ENCODE peak calls at places on chromosomes 12 and 14, in five cellular contexts. K is dermis blood vessel endothelial cell, Q is T follicular helper cell, L is Peyer's patch, P is activated T-helper 1 cell treated with Interleukin-2 at 50 U/mL for 16 hours. H is an unnamed sample.

GRCh38 chr14:80491131-80491530 is 279.8 kb upstream of the DIO2 start:
- DNase-seq in K (peak; percentile 27), Q (no peak), L (peak; percentile 63), P (no peak), H (no peak)

GRCh38 chr12:72282721-72283120 is 10.6 kb downstream of the TRHDE start:
- DNase-seq in K (no peak), Q (no peak), L (no peak), P (no peak), H (no peak)

GRCh38 chr14:102931580-102932285 is 9.3 kb downstream of the AMN start:
- DNase-seq in K (no peak), Q (no peak), L (no peak), P (no peak), H (no peak)

GRCh38 chr12:62192486-62193250 is 67.5 kb upstream of the USP15 start:
- DNase-seq in K (peak; percentile 85), Q (peak; percentile 27), L (peak; percentile 50), P (no peak), H (peak; percentile 43)

GRCh38 chr14:56147980-56148901 is 30.0 kb downstream of the PELI2 start:
- DNase-seq in K (no peak), Q (no peak), L (no peak), P (no peak), H (no peak)

GRCh38 chr14:97532052-97532451 is 734.9 kb downstream of the VRK1 start:
- DNase-seq in K (no peak), Q (no peak), L (no peak), P (no peak), H (no peak)

GRCh38 chr14:68552597-68552996 is 240.3 kb downstream of the ZFP36L1 start:
- DNase-seq in K (peak; percentile 83), Q (no peak), L (peak; percentile 58), P (no peak), H (no peak)

GRCh38 chr14:38627163-38627562 is 371.3 kb upstream of the CLEC14A start:
- DNase-seq in K (no peak), Q (no peak), L (no peak), P (no peak), H (no peak)

GRCh38 chr12:32756476-32757158 is 920 bp upstream of the YARS2 start:
- DNase-seq in K (peak; percentile 6), Q (no peak), L (no peak), P (no peak), H (no peak)

GRCh38 chr14:32028599-32028998 is 48.5 kb upstream of the ARHGAP5 start:
- DNase-seq in K (no peak), Q (no peak), L (no peak), P (no peak), H (no peak)

GRCh38 chr14:56482306-56482705 is 97.3 kb upstream of the TMEM260 start:
- DNase-seq in K (peak; percentile 41), Q (no peak), L (no peak), P (no peak), H (no peak)

GRCh38 chr12:90211017-90211416 is 502.4 kb upstream of the ATP2B1 start:
- DNase-seq in K (peak; percentile 88), Q (no peak), L (no peak), P (no peak), H (no peak)

GRCh38 chr12:84738481-84738972 is 174.1 kb downstream of the SLC6A15 start:
- DNase-seq in K (no peak), Q (no peak), L (no peak), P (no peak), H (peak; percentile 33)

GRCh38 chr14:53608369-53608768 is 348.3 kb downstream of the BMP4 start:
- DNase-seq in K (no peak), Q (no peak), L (peak; percentile 90), P (no peak), H (no peak)

GRCh38 chr14:104770851-104771272 is 17.9 kb downstream of the SIVA1 start:
- DNase-seq in K (peak; percentile 35), Q (no peak), L (no peak), P (no peak), H (no peak)

GRCh38 chr14:58171090-58171489 is 19.1 kb upstream of the ARMH4 start:
- DNase-seq in K (peak; percentile 81), Q (peak; percentile 16), L (peak; percentile 81), P (no peak), H (no peak)

GRCh38 chr12:58067610-58068387 is 126.4 kb downstream of the ATP23 start:
- DNase-seq in K (no peak), Q (no peak), L (no peak), P (no peak), H (no peak)

GRCh38 chr12:3295648-3296408 is 195.2 kb upstream of the PRMT8 start:
- DNase-seq in K (peak; percentile 54), Q (no peak), L (no peak), P (no peak), H (no peak)

GRCh38 chr12:18849080-18849479 is 111.2 kb downstream of the CAPZA3 start:
- DNase-seq in K (no peak), Q (no peak), L (no peak), P (no peak), H (no peak)

GRCh38 chr12:27906127-27906500 is 66.4 kb downstream of the PTHLH start:
- DNase-seq in K (no peak), Q (no peak), L (no peak), P (no peak), H (no peak)

GRCh38 chr12:114408415-114408814 is 2.5 kb upstream of the TBX5 start:
- DNase-seq in K (no peak), Q (no peak), L (no peak), P (no peak), H (no peak)

GRCh38 chr12:102959391-102959790 is 1.9 kb downstream of the ASCL1 start:
- DNase-seq in K (no peak), Q (no peak), L (no peak), P (no peak), H (no peak)

GRCh38 chr14:100286484-100287191 is 19.6 kb downstream of the SLC25A29 start:
- DNase-seq in K (no peak), Q (no peak), L (peak; percentile 41), P (no peak), H (no peak)

GRCh38 chr12:85661461-85662208 is 174.6 kb downstream of the RASSF9 start:
- DNase-seq in K (no peak), Q (no peak), L (no peak), P (no peak), H (no peak)

GRCh38 chr12:89040146-89040964 is 311.9 kb downstream of the DUSP6 start:
- DNase-seq in K (peak; percentile 47), Q (peak; percentile 25), L (peak; percentile 86), P (peak; percentile 64), H (peak; percentile 32)

GRCh38 chr12:54227376-54227775 is 38.6 kb upstream of the SMUG1 start:
- DNase-seq in K (no peak), Q (no peak), L (no peak), P (no peak), H (no peak)

H was measured in left lung.